ENCODE peak calls at places on chromosomes 11 and 22, in nine cellular contexts. N is mammary epithelial cell; J is MG63; Y is AG04450; E is HFF-Myc; X is NT2/D1; K is brain microvascular endothelial cell; U is A549; D is CD8-positive, alpha-beta memory T cell. Q is an unnamed sample.

GRCh38 chr22:46734830-46735453 is 3.1 kb downstream of the CERK start:
- DNase-seq in E (no peak), X (no peak), U (no peak), D (peak; percentile 52), N (no peak), J (no peak), Y (no peak), K (no peak), Q (no peak)

GRCh38 chr11:107957109-107957588 is 28.9 kb downstream of the RAB39A start:
- DNase-seq in N (no peak), D (no peak), E (peak; percentile 53), K (no peak), J (peak; percentile 49), Y (no peak), X (no peak), U (no peak), Q (no peak)

GRCh38 chr11:33557201-33557600 is 143.4 kb downstream of the C11orf91 start:
- DNase-seq in N (peak; percentile 92), U (no peak), K (peak; percentile 47), E (no peak), J (no peak), X (no peak), Y (no peak), D (no peak), Q (no peak)

GRCh38 chr11:83681045-83681781 is 395.0 kb upstream of the CCDC90B start:
- DNase-seq in Y (no peak), J (no peak), X (no peak), N (peak; percentile 6), D (no peak), U (no peak), E (no peak), K (no peak), Q (no peak)

GRCh38 chr22:48257690-48258065 is 1495.2 kb downstream of the TBC1D22A start:
- DNase-seq in N (no peak), K (no peak), X (no peak), D (no peak), Y (no peak), J (no peak), U (no peak), E (no peak), Q (no peak)

GRCh38 chr11:132186193-132186592 is 815.8 kb downstream of the NTM start:
- DNase-seq in N (no peak), Y (no peak), E (no peak), D (no peak), U (no peak), J (no peak), X (no peak), K (no peak), Q (no peak)

GRCh38 chr11:44607324-44607962 is 42.0 kb downstream of the CD82 start:
- DNase-seq in Y (no peak), E (no peak), U (no peak), X (no peak), J (peak; percentile 94), N (peak; percentile 37), D (no peak), K (no peak), Q (no peak)

GRCh38 chr11:122729139-122729538 is 73.6 kb downstream of the UBASH3B start:
- DNase-seq in E (no peak), D (no peak), J (no peak), K (no peak), N (no peak), U (no peak), X (no peak), Y (no peak), Q (no peak)

GRCh38 chr11:47980093-47980906 is at the start of gene PTPRJ:
- DNase-seq in D (peak; percentile 70), K (no peak), U (peak; percentile 73), Y (no peak), E (no peak), X (no peak), N (peak; percentile 31), J (peak; percentile 61), Q (no peak)

GRCh38 chr11:47518212-47518959 is 34.5 kb downstream of the CELF1 start:
- DNase-seq in N (no peak), K (no peak), U (no peak), Y (no peak), D (no peak), E (no peak), J (no peak), X (no peak), Q (no peak)

GRCh38 chr11:9219572-9219971 is 45.6 kb downstream of the DENND5A start:
- DNase-seq in X (no peak), N (peak; percentile 41), J (no peak), D (no peak), Y (peak; percentile 48), U (no peak), K (peak; percentile 32), E (no peak), Q (peak; percentile 71)

GRCh38 chr22:24845036-24845918 is 39.3 kb downstream of the SGSM1 start:
- DNase-seq in D (no peak), N (no peak), X (no peak), E (no peak), U (no peak), K (no peak), J (peak; percentile 76), Y (no peak), Q (no peak)

GRCh38 chr22:20509344-20510047 is 2.1 kb downstream of the MED15 start:
- DNase-seq in X (no peak), U (peak; percentile 48), K (peak; percentile 93), J (peak; percentile 87), D (no peak), E (peak; percentile 78), Y (peak; percentile 82), N (peak; percentile 90), Q (peak; percentile 79)

GRCh38 chr11:79400717-79401330 is 40.0 kb downstream of the TENM4 start:
- DNase-seq in J (peak; percentile 20), N (peak; percentile 45), K (no peak), D (no peak), Y (no peak), X (no peak), E (peak; percentile 4), U (peak; percentile 22), Q (no peak)

GRCh38 chr22:35894937-35895708 is 133.5 kb downstream of the RBFOX2 start:
- DNase-seq in Y (peak; percentile 29), U (no peak), K (peak; percentile 42), N (peak; percentile 99), E (no peak), D (no peak), X (no peak), J (no peak), Q (peak; percentile 78)

GRCh38 chr11:134359646-134360045 is 27.9 kb downstream of the GLB1L2 start:
- DNase-seq in E (no peak), D (no peak), J (no peak), K (no peak), U (no peak), X (no peak), N (no peak), Y (no peak), Q (no peak)

GRCh38 chr11:19276859-19277808 is 36.4 kb upstream of the E2F8 start:
- DNase-seq in E (no peak), K (peak; percentile 6), U (peak; percentile 49), X (no peak), N (peak; percentile 93), D (no peak), J (no peak), Y (no peak), Q (no peak)

DNA sequence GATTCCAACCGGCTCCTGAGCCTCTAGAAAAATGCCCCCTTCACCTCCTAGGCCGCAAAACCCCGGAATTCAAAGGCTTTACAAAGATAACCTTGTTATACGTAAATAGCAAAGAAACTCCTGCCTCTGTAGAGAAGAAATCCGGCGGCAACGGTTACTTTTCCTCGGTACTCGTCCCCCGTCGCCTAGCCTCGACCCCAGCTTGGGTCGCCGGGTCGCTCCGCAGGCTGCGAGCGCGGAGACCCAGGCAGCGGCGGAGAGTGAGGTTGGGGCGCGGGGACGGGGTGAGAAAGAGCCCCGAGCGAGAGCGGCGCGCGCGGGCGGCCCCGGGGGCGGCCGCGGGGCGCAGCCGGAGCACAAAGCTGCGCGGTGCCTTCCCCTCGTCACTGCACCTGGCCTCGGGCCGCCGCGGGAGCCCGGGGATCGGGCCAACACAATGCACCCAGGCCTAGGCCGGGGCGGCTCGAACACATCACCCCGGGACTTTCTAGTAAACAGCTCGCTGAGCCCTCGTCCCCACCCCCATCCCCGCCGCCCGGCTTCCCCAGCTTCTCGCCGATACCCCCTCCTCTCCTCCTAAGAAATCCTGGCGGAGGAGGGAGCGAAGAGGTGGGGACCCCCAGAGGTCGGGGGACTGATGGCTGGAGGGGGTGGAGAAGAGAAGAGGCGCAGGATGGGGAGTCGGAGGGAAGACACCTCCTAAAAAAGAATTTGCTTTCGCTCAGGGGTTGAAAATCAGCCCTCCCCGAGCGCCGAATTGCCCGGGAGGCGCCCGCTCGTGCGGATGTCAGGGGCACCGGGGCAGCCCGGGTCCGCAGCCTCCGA is 874 bp downstream of the MPPED2 start:
- DNase-seq in X (peak; percentile 5), K (no peak), D (peak; percentile 3), Y (no peak), J (no peak), N (no peak), U (peak; percentile 3), E (no peak), Q (no peak)
- H3K4me3 ChIP-seq in X (peak overlapping the region; percentile 48), K (peak overlapping the region; percentile 43), D (no peak overlapping the region), Y (no peak overlapping the region), J (peak overlapping the region; percentile 8), N (no peak overlapping the region), U (peak overlapping the region; percentile 84), E (no peak overlapping the region), Q (peak overlapping the region; percentile 46)

DNA sequence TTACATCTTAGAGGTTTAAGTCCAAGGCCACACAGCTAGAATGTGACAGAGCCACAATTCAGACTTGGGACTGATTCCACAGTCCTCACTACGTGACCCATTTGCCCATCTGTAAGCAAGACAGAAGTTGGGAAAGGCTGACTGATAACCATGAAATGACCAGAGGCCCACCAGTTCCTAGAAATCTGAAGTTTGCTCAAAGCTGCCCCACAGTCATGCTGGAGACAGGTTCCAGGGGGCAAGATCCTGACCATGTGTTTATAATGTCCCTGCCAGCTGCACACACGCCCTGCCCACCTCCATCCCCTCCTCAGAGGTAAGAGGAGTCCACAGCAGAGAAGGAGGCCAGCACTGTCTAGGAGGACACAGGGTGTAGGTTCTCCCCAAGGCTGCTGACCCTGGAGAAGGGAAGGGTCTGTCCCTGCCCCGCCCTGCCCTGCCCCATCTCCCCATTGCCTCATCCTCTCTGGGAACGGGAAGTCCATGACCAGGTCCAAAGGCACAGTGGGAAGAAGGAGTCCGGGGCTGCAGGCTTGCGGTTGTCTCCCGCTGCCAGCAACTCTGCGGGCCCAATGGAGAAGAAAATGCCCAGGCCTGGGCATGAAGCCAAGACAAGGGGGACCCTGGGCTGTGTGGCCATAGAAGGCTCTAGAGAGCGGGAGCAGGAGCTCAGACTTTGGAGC is 11.9 kb upstream of the OAF start:
- DNase-seq in J (no peak), N (no peak), Y (no peak), K (no peak), E (no peak), U (no peak), X (no peak), D (no peak), Q (no peak)
- H3K4me3 ChIP-seq in J (no peak overlapping the region), N (no peak overlapping the region), Y (no peak overlapping the region), K (no peak overlapping the region), E (no peak overlapping the region), U (no peak overlapping the region), X (no peak overlapping the region), D (no peak overlapping the region), Q (no peak overlapping the region)

GRCh38 chr11:58923300-58923788 is 15.9 kb upstream of the GLYATL1 start:
- DNase-seq in D (no peak), U (no peak), E (no peak), K (peak; percentile 18), Y (no peak), J (peak; percentile 72), N (peak; percentile 86), X (peak; percentile 50), Q (no peak)
- H3K4me3 ChIP-seq in D (no peak overlapping the region), U (no peak overlapping the region), E (no peak overlapping the region), K (peak overlapping the region; percentile 24), Y (peak overlapping the region; percentile 18), J (no peak overlapping the region), N (peak overlapping the region; percentile 13), X (no peak overlapping the region), Q (peak overlapping the region; percentile 16)

GRCh38 chr11:36409152-36409713 is 100.8 kb downstream of the TRAF6 start:
- DNase-seq in E (no peak), X (no peak), D (no peak), N (no peak), K (peak; percentile 45), Y (no peak), U (no peak), J (no peak), Q (peak; percentile 19)
- H3K4me3 ChIP-seq in E (no peak overlapping the region), X (no peak overlapping the region), D (peak overlapping the region; percentile 20), N (no peak overlapping the region), K (no peak overlapping the region), Y (no peak overlapping the region), U (no peak overlapping the region), J (no peak overlapping the region), Q (no peak overlapping the region)